ENCODE peak calls at places on chromosome 14, in eight cellular contexts. P is fibroblast of the aortic adventitia; S is HFFc6; G is left ventricle myocardium inferior; W is stimulated activated CD4-positive, alpha-beta T cell treated with anti-CD3 and anti-CD28 coated beads, TNF-alpha, amount 100 ng/mL, for 1 hour; B is activated T-cell treated with anti-CD3 and anti-CD28 coated beads, Interleukin-2, amount 50 U/mL, for 72 hours; Z is NCI-H2081; H is progenitor cell of endocrine pancreas. U is an unnamed sample.

GRCh38 chr14:29321646-29322045 is 555.1 kb downstream of the FOXG1 start:
- DNase-seq in H (no peak), W (no peak), S (peak), B (no peak), Z (no peak), P (peak), G (no peak), U (no peak)

GRCh38 chr14:104818714-104819161 is 17.8 kb downstream of the ZBTB42 start:
- DNase-seq in G (no peak), H (no peak), W (no peak), S (no peak), B (no peak), Z (no peak), P (no peak), U (no peak)

GRCh38 chr14:57401501-57401900 is 11.1 kb downstream of the NAA30 start:
- DNase-seq in P (no peak), Z (no peak), S (no peak), B (no peak), W (no peak), H (no peak), G (no peak), U (no peak)

GRCh38 chr14:77355811-77356210 is 21.1 kb downstream of the TMED8 start:
- DNase-seq in Z (no peak), G (no peak), P (peak), S (no peak), H (no peak), B (no peak), W (no peak), U (no peak)

GRCh38 chr14:46651526-46652144 is at the start of gene RPL10L:
- DNase-seq in P (no peak), W (no peak), S (no peak), G (no peak), H (no peak), B (no peak), Z (no peak), U (no peak)

GRCh38 chr14:55600784-55601561 is 21.0 kb downstream of the KTN1 start:
- DNase-seq in S (peak), P (peak), G (no peak), W (no peak), Z (no peak), H (no peak), B (no peak), U (no peak)

GRCh38 chr14:64340560-64341196 is 46.5 kb upstream of the ESR2 start:
- DNase-seq in B (no peak), P (no peak), H (no peak), S (no peak), Z (no peak), W (no peak), G (no peak), U (no peak)

GRCh38 chr14:52950410-52950897 is 396 bp downstream of the FERMT2 start:
- DNase-seq in S (peak), P (no peak), G (peak), W (no peak), H (peak), Z (peak), B (peak), U (no peak)

GRCh38 chr14:103563089-103563620 is 395 bp downstream of the COA8 start:
- DNase-seq in G (no peak), Z (peak), P (peak), S (no peak), W (no peak), H (no peak), B (no peak), U (peak)

GRCh38 chr14:100524933-100525243 is 62.3 kb downstream of the BEGAIN start:
- DNase-seq in G (no peak), Z (peak), W (no peak), P (no peak), H (peak), S (no peak), B (peak), U (no peak)

GRCh38 chr14:74763803-74764531 is 851 bp downstream of the YLPM1 start:
- DNase-seq in H (no peak), S (peak), W (no peak), B (peak), Z (no peak), P (peak), G (no peak), U (no peak)

GRCh38 chr14:62146014-62146413 is 383.8 kb downstream of the SNAPC1 start:
- DNase-seq in P (no peak), Z (no peak), B (no peak), S (no peak), H (no peak), W (no peak), G (no peak), U (no peak)

GRCh38 chr14:24299255-24300191 is at the start of the genes DHRS1 and NOP9:
- DNase-seq in G (peak), W (peak), P (peak), S (peak), H (peak), Z (peak), B (peak), U (peak)

GRCh38 chr14:85316701-85317100 is 213.2 kb upstream of the FLRT2 start:
- DNase-seq in S (peak), P (no peak), B (no peak), H (no peak), Z (no peak), W (no peak), G (no peak), U (no peak)

GRCh38 chr14:93954900-93955891 is 21.2 kb downstream of the ASB2 start:
- DNase-seq in Z (no peak), B (peak), G (no peak), S (no peak), P (no peak), W (no peak), H (no peak), U (no peak)

GRCh38 chr14:45838597-45838996 is 585.6 kb upstream of the MIS18BP1 start:
- DNase-seq in Z (peak), H (no peak), P (no peak), B (no peak), G (no peak), W (no peak), S (no peak), U (no peak)

GRCh38 chr14:23829736-23830474 is 123.7 kb upstream of the DHRS4 start:
- DNase-seq in G (no peak), B (no peak), W (no peak), H (no peak), P (peak), Z (no peak), S (peak), U (no peak)

GRCh38 chr14:24150567-24150966 is 3.3 kb downstream of the RNF31 start:
- DNase-seq in P (no peak), Z (no peak), G (no peak), S (no peak), B (no peak), W (no peak), H (no peak), U (no peak)

GRCh38 chr14:89851031-89851430 is 103.5 kb downstream of the EFCAB11 start:
- DNase-seq in P (no peak), Z (peak), B (no peak), H (no peak), S (no peak), G (no peak), W (no peak), U (peak)

GRCh38 chr14:43005807-43006206 is 1399.1 kb downstream of the LRFN5 start:
- DNase-seq in H (no peak), B (no peak), Z (no peak), S (no peak), W (no peak), P (peak), G (no peak), U (no peak)

GRCh38 chr14:25803419-25804018 is 753.6 kb upstream of the STXBP6 start:
- DNase-seq in Z (no peak), G (no peak), B (no peak), W (no peak), S (no peak), P (no peak), H (no peak), U (no peak)